ENCODE peak calls at places on chromosomes 4 and X, in four cellular contexts. O is neural progenitor cell, P is pancreas, G is cardiac muscle cell. T is an unnamed sample.

GRCh38 chrX:103780701-103781402 is 4.2 kb downstream of the PLP1 start:
- DNase-seq in P (no peak), G (no peak), O (peak; percentile 60), T (no peak)

GRCh38 chrX:34132028-34132427 is at the start of gene FAM47A:
- DNase-seq in G (no peak), P (no peak), O (no peak), T (no peak)

GRCh38 chr4:138263438-138263837 is 21.3 kb upstream of the SLC7A11 start:
- DNase-seq in O (no peak), P (no peak), G (no peak), T (peak; percentile 54)

GRCh38 chr4:84644087-84644486 is 61.2 kb downstream of the CDS1 start:
- DNase-seq in O (peak; percentile 7), G (no peak), P (no peak), T (no peak)

GRCh38 chr4:86558799-86559198 is 35.3 kb upstream of the PTPN13 start:
- DNase-seq in O (no peak), G (no peak), P (no peak), T (peak; percentile 10)

GRCh38 chrX:136488706-136489105 is 959 bp downstream of the BRS3 start:
- DNase-seq in G (no peak), O (no peak), P (no peak), T (no peak)

GRCh38 chr4:163701915-163702314 is 207.4 kb downstream of the TMA16 start:
- DNase-seq in G (no peak), O (no peak), P (no peak), T (peak; percentile 27)

GRCh38 chr4:21469438-21470032 is 479.0 kb downstream of the KCNIP4 start:
- DNase-seq in O (peak; percentile 31), G (peak; percentile 19), P (no peak), T (peak; percentile 28)

GRCh38 chrX:48493890-48494364 is 14.9 kb upstream of the PORCN start:
- DNase-seq in O (peak; percentile 74), G (peak; percentile 52), P (peak; percentile 49), T (peak; percentile 63)

GRCh38 chr4:139794158-139794954 is 128.7 kb downstream of the MGST2 start:
- DNase-seq in P (no peak), G (no peak), O (no peak), T (peak; percentile 31)

GRCh38 chrX:64885850-64886249 is 90.4 kb downstream of the ZC4H2 start:
- DNase-seq in G (peak; percentile 1), O (peak; percentile 28), P (peak; percentile 18), T (no peak)

GRCh38 chrX:66022742-66023725 is 16.8 kb downstream of the VSIG4 start:
- DNase-seq in P (no peak), G (no peak), O (peak; percentile 15), T (no peak)

GRCh38 chrX:116272328-116272727 is 101.8 kb downstream of the AGTR2 start:
- DNase-seq in G (no peak), O (no peak), P (no peak), T (peak; percentile 87)

GRCh38 chr4:148684638-148685037 is 242.4 kb upstream of the NR3C2 start:
- DNase-seq in P (no peak), G (no peak), O (no peak), T (no peak)

GRCh38 chrX:94329182-94329581 is 655.2 kb downstream of the FAM133A start:
- DNase-seq in G (no peak), O (no peak), P (no peak), T (no peak)

GRCh38 chr4:20028694-20029093 is 223.0 kb upstream of the SLIT2 start:
- DNase-seq in O (no peak), G (no peak), P (no peak), T (peak; percentile 16)

GRCh38 chrX:43269201-43269600 is 386.9 kb upstream of the MAOA start:
- DNase-seq in P (no peak), G (no peak), O (no peak), T (peak; percentile 1)

GRCh38 chr4:40719008-40719623 is 30.6 kb upstream of the NSUN7 start:
- DNase-seq in O (peak; percentile 69), P (peak; percentile 37), G (peak; percentile 68), T (peak; percentile 63)
- TF ChIP-seq CTCF in O (peak; percentile 56), P (peak; percentile 45), G (peak; percentile 75), T (peak; percentile 72)

GRCh38 chr4:211033-211511 is 86.8 kb downstream of the ZNF718 start:
- DNase-seq in P (no peak), O (no peak), G (no peak), T (no peak)

GRCh38 chr4:217891-218290 is 87.4 kb downstream of the ZNF732 start:
- DNase-seq in O (no peak), P (no peak), G (no peak), T (no peak)

GRCh38 chr4:213971-214370 is 89.7 kb downstream of the ZNF718 start:
- DNase-seq in G (no peak), O (no peak), P (no peak), T (no peak)

DNA sequence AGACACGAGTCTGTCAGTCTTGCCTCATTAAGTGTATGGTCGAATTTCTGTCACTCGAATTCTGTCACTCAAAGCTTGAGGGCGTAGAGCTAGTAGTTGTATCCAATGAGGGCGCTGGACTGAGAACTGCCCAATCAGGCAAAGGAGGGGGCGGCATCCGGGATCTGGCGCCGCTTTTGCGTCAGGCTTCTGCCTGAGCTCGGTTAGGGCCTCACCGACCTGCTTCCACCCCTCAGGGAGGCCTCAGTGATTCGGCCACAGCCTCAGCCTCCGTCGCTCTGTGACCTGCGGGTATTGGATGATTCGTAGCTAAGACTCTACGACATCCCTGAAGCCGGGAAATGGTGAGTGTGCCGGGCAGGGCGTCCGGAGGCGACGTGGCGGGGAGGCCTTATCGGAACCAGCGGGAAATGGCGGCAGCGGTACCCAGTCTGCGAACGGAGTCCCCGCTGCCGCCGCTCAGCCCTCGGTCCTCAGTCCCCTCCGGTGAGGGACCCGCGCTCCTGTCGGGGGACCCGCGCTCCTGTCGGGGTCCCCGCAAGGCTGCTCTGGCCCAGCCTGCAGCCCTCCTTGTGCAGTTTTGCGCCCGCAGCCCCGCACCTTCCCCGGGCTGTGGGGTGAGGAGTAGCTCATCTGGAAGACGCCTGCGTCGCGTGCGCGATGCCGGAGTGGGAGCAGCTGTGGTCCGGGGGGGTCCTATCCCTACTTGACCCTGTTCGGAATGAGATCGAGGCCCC is 88.3 kb downstream of the ZNF718 start:
- DNase-seq in G (peak; percentile 87), P (peak; percentile 82), O (peak; percentile 6), T (peak; percentile 92)
- H3K4me3 ChIP-seq in G (peak overlapping the region; percentile 47), P (peak overlapping the region; percentile 48), O (no peak overlapping the region), T (peak overlapping the region; percentile 84)

DNA sequence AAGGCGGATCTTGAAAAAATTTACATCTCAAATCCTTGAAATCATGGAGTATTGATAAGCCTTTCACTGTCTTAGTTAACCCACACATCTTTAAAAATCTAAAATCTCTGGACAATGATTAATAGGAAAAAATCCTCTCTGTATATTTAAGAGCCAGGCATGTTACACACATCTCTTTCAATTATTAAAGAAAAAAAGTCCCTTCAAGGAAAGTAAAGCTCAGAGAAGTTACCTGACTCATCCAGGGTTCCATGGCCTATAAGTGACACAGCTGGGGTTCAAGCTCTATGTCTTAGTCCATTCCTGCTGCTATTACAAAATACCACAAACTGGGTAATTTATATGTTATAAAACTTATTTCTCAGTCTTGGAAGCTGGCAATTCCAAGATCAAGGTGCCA is 14.2 kb upstream of the FGF16 start:
- DNase-seq in G (no peak), P (no peak), O (no peak), T (no peak)
- TF ChIP-seq CTCF in G (no peak), P (no peak), O (no peak), T (no peak)

GRCh38 chrX:11423949-11424348 is 130.7 kb downstream of the AMELX start:
- DNase-seq in G (no peak), P (no peak), O (no peak), T (no peak)

GRCh38 chrX:11424903-11425674 is 131.9 kb downstream of the AMELX start:
- DNase-seq in O (no peak), G (no peak), P (no peak), T (no peak)

GRCh38 chrX:11427082-11428033 is 134.1 kb downstream of the AMELX start:
- DNase-seq in G (peak; percentile 6), P (peak; percentile 31), O (peak; percentile 55), T (no peak)

GRCh38 chrX:11429543-11430085 is 136.4 kb downstream of the AMELX start:
- DNase-seq in O (no peak), G (no peak), P (no peak), T (no peak)

DNA sequence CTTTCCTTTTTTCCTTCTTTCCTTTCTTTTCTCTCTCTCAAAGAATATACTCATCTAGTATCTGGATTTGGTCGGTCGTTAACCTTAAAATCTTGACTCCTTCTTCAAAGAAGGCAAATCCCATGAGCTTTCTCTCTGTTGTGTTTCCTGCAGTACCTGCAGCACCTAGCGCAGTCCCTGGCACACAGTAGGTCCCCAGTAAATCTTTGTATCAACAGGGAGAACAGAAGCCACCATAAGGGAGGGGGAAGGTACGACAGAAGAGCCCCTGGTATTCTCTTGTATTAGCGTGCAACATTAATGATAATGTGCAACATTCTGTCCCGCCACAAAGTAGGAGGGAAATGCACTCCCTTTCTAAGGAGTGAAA is 133.5 kb downstream of the AMELX start:
- DNase-seq in P (no peak), G (no peak), O (no peak), T (no peak)
- H3K4me3 ChIP-seq in P (no peak overlapping the region), G (no peak overlapping the region), O (peak overlapping the region; percentile 55), T (peak overlapping the region; percentile 59)

GRCh38 chr4:88353324-88353723 is 25.3 kb upstream of the HERC6 start:
- DNase-seq in P (no peak), G (no peak), O (no peak), T (no peak)

GRCh38 chr4:88357262-88357661 is 21.4 kb upstream of the HERC6 start:
- DNase-seq in O (no peak), P (no peak), G (no peak), T (no peak)

GRCh38 chr4:88350786-88351185 is 27.9 kb upstream of the HERC6 start:
- DNase-seq in G (no peak), P (no peak), O (no peak), T (peak; percentile 49)

GRCh38 chr4:88356771-88357170 is 21.9 kb upstream of the HERC6 start:
- DNase-seq in G (no peak), P (no peak), O (no peak), T (no peak)

DNA sequence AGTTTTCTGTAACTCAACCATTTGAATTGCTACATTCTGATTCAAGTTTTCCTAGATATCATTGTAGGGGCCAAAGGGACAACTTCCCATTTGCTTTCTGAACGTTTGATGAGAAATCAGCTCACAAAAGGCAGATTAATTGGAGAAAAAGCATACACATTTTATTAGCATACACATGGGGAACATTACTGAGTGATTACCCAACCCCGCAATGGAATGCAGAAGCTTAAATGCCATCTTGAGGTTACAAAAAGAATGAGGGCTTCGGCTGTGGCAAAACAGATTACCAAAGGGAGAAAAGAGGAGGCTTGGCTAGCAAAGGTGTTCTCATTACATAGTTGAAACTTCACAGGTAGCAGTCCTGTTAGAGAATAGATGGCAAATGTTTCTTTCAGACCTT is 26.6 kb upstream of the HERC6 start:
- DNase-seq in P (no peak), G (no peak), O (no peak), T (peak; percentile 87)
- TF ChIP-seq CTCF in P (no peak), G (no peak), O (no peak), T (no peak)